ENCODE peak calls at places on chromosomes 11 and 22, in six cellular contexts. B is GM12878, G is K562, Z is A549, K is NB4, P is HepG2. C is an unnamed sample.

GRCh38 chr11:28871090-28871489 is 762.9 kb downstream of the METTL15 start:
- DNase-seq in K (no peak), B (no peak), Z (no peak), P (no peak), G (no peak), C (no peak)

GRCh38 chr22:37880668-37881440 is 25.2 kb upstream of the MICALL1 start:
- DNase-seq in B (no peak), K (no peak), Z (no peak), G (no peak), P (no peak), C (peak)

GRCh38 chr11:96388891-96389603 is 665 bp downstream of the CCDC82 start:
- DNase-seq in G (peak), Z (peak), B (peak), P (peak), K (no peak), C (peak)

GRCh38 chr11:126080206-126080941 is 17.7 kb upstream of the CDON start:
- DNase-seq in B (no peak), Z (peak), G (no peak), K (no peak), P (no peak), C (no peak)

GRCh38 chr11:128715691-128716153 is 21.9 kb downstream of the FLI1 start:
- DNase-seq in K (peak), Z (no peak), G (no peak), P (no peak), B (no peak), C (peak)

GRCh38 chr22:24427500-24428164 is at the start of gene ADORA2A:
- DNase-seq in P (no peak), G (no peak), K (peak), Z (no peak), B (peak), C (no peak)

GRCh38 chr11:133968300-133968699 is 11.5 kb upstream of the IGSF9B start:
- DNase-seq in P (no peak), B (no peak), Z (no peak), K (no peak), G (peak), C (no peak)

GRCh38 chr11:66720223-66720898 is 8.7 kb downstream of the SPTBN2 start:
- DNase-seq in K (peak), B (no peak), Z (peak), G (no peak), P (peak), C (peak)

GRCh38 chr22:49992921-49993648 is 19.5 kb downstream of the IL17REL start:
- DNase-seq in Z (peak), K (peak), P (peak), G (peak), B (no peak), C (peak)

GRCh38 chr11:88552377-88553029 is 215.0 kb upstream of the CTSC start:
- DNase-seq in P (peak), G (peak), Z (peak), K (peak), B (peak), C (no peak)

GRCh38 chr22:43266117-43266516 is 77.1 kb downstream of the SCUBE1 start:
- DNase-seq in P (no peak), Z (no peak), G (no peak), B (no peak), K (no peak), C (no peak)

GRCh38 chr11:124760205-124760652 is 1.9 kb downstream of the ESAM start:
- DNase-seq in K (no peak), Z (no peak), P (no peak), B (no peak), G (no peak), C (peak)

GRCh38 chr11:125498521-125498920 is 2.5 kb upstream of the FEZ1 start:
- DNase-seq in B (no peak), G (no peak), Z (no peak), K (no peak), P (no peak), C (no peak)

GRCh38 chr11:57379732-57380131 is 1.2 kb downstream of the PRG3 start:
- DNase-seq in Z (no peak), P (no peak), G (peak), B (no peak), K (peak), C (peak)

GRCh38 chr22:50435701-50436115 is 39.1 kb downstream of the SBF1 start:
- DNase-seq in G (no peak), P (no peak), B (no peak), K (no peak), Z (no peak), C (no peak)

GRCh38 chr11:34655335-34656008 is 34.6 kb downstream of the EHF start:
- DNase-seq in Z (no peak), G (no peak), P (peak), B (no peak), K (no peak), C (no peak)

GRCh38 chr11:34855021-34855753 is 61.0 kb downstream of the APIP start:
- DNase-seq in K (no peak), Z (no peak), G (no peak), P (no peak), B (no peak), C (no peak)

GRCh38 chr11:123543796-123544195 is 110.6 kb downstream of the SCN3B start:
- DNase-seq in P (no peak), B (no peak), K (peak), Z (no peak), G (no peak), C (peak)

GRCh38 chr22:17085277-17086091 is 684 bp downstream of the IL17RA start:
- DNase-seq in P (no peak), B (no peak), Z (no peak), G (peak), K (peak), C (no peak)

GRCh38 chr11:41720761-41721160 is 261.3 kb upstream of the LRRC4C start:
- DNase-seq in G (no peak), P (no peak), Z (no peak), B (no peak), K (no peak), C (no peak)

GRCh38 chr22:36356708-36357694 is 30.8 kb downstream of the MYH9 start:
- DNase-seq in P (no peak), K (peak), Z (no peak), B (no peak), G (no peak), C (no peak)

GRCh38 chr11:1931791-1932480 is 12.4 kb downstream of the TNNT3 start:
- DNase-seq in K (no peak), P (no peak), G (no peak), B (no peak), Z (no peak), C (no peak)

GRCh38 chr22:48760481-48761238 is 1067.0 kb downstream of the BRD1 start:
- DNase-seq in B (no peak), P (no peak), K (no peak), Z (no peak), G (no peak), C (no peak)

GRCh38 chr11:126589492-126589803 is 234.0 kb downstream of the ST3GAL4 start:
- DNase-seq in Z (no peak), G (no peak), P (no peak), B (no peak), K (no peak), C (no peak)

GRCh38 chr11:93895106-93895862 is 44.9 kb upstream of the VSTM5 start:
- DNase-seq in G (peak), B (no peak), K (peak), P (peak), Z (no peak), C (peak)

GRCh38 chr11:134634897-134635831 is 223.1 kb upstream of the B3GAT1 start:
- DNase-seq in G (no peak), K (peak), P (no peak), Z (no peak), B (no peak), C (no peak)

GRCh38 chr11:61961570-61962212 is 5.7 kb downstream of the FTH1 start:
- DNase-seq in B (no peak), K (no peak), Z (peak), P (peak), G (peak), C (no peak)

GRCh38 chr11:1194977-1195689 is 27.7 kb upstream of the MUC5B start:
- DNase-seq in G (no peak), Z (no peak), P (no peak), B (no peak), K (no peak), C (no peak)

GRCh38 chr22:24550028-24550901 is 4.7 kb downstream of the GUCD1 start:
- DNase-seq in B (no peak), G (no peak), P (peak), K (peak), Z (no peak), C (no peak)

GRCh38 chr11:72349616-72350218 is 84.6 kb downstream of the CLPB start:
- DNase-seq in B (no peak), Z (no peak), P (no peak), G (peak), K (peak), C (no peak)

GRCh38 chr22:44701824-44702478 is at the start of gene PRR5:
- DNase-seq in P (peak), B (no peak), K (peak), G (peak), Z (peak), C (peak)

GRCh38 chr22:39263626-39264025 is 18.8 kb upstream of the PDGFB start:
- DNase-seq in P (no peak), G (no peak), K (no peak), Z (no peak), B (no peak), C (no peak)

GRCh38 chr11:115222218-115222862 is 281.9 kb downstream of the CADM1 start:
- DNase-seq in Z (peak), P (peak), K (peak), B (peak), G (peak), C (peak)

GRCh38 chr11:128313931-128314330 is 273.4 kb downstream of the ETS1 start:
- DNase-seq in G (no peak), K (no peak), B (no peak), P (no peak), Z (no peak), C (peak)

GRCh38 chr22:25021976-25022711 is 69.6 kb downstream of the KIAA1671 start:
- DNase-seq in G (no peak), B (no peak), P (no peak), K (no peak), Z (no peak), C (no peak)

GRCh38 chr11:125091247-125091876 is 20.1 kb downstream of the TMEM218 start:
- DNase-seq in P (peak), Z (peak), G (peak), B (no peak), K (peak), C (peak)

GRCh38 chr11:122264121-122264520 is 148.1 kb upstream of the BLID start:
- DNase-seq in K (no peak), G (no peak), B (no peak), Z (no peak), P (no peak), C (no peak)

GRCh38 chr11:131910491-131911387 is 540.3 kb downstream of the NTM start:
- DNase-seq in G (no peak), B (no peak), Z (no peak), K (no peak), P (no peak), C (peak)

GRCh38 chr11:924406-925157 is 1.1 kb upstream of the AP2A2 start:
- DNase-seq in G (no peak), B (no peak), K (no peak), P (no peak), Z (no peak), C (no peak)

GRCh38 chr11:73399159-73400090 is 23.2 kb downstream of the RELT start:
- DNase-seq in K (peak), P (no peak), B (no peak), Z (no peak), G (no peak), C (peak)

DNA sequence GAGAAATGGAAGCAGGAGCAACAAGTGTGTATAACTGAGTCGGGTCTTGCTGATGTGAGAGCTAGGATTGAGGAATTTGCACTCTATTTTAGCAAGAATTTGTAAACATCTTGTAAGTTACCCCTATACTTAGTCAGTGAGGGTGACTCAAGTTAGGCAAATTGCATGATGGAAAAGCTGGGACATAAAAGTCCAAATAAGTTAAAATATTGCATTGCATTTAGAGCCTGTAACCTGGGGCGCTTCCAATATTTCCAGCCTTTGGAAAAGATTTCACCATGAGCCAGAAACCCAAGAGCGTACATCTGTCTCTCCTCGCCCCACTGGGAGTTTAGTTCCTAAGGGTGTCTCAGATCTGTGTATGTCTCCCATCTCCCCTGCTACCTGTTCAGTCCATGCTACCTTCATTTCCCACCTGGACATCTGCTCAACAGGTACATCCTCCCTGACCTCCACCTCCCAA is 37.0 kb upstream of the ACCSL start:
- DNase-seq in K (no peak), G (no peak), B (no peak), P (no peak), Z (no peak), C (no peak)
- TF ChIP-seq MYC in K (no peak), G (no peak), B (no peak), P (no peak), Z (no peak), C (no peak)

GRCh38 chr22:45994516-45995404 is 17.8 kb upstream of the WNT7B start:
- DNase-seq in Z (peak), P (no peak), G (peak), K (peak), B (no peak), C (peak)

GRCh38 chr22:45997775-45998637 is 21.0 kb upstream of the WNT7B start:
- DNase-seq in G (no peak), Z (no peak), K (no peak), B (no peak), P (no peak), C (no peak)

GRCh38 chr22:45997077-45997774 is 20.3 kb upstream of the WNT7B start:
- DNase-seq in G (no peak), K (peak), P (no peak), B (no peak), Z (no peak), C (peak)

GRCh38 chr22:45995405-45996101 is 18.6 kb upstream of the WNT7B start:
- DNase-seq in P (no peak), G (no peak), K (no peak), Z (no peak), B (no peak), C (no peak)

GRCh38 chr22:45996241-45997076 is 19.5 kb upstream of the WNT7B start:
- DNase-seq in Z (no peak), K (peak), B (no peak), G (no peak), P (no peak), C (peak)
- TF ChIP-seq MYC in Z (no peak), K (no peak), B (no peak), G (no peak), P (no peak), C (no peak)

GRCh38 chr11:68354181-68354872 is 41.9 kb downstream of the LRP5 start:
- DNase-seq in K (no peak), Z (peak), B (no peak), G (no peak), P (no peak), C (peak)
- TF ChIP-seq MYC in K (no peak), Z (no peak), B (no peak), G (no peak), P (no peak), C (no peak)

GRCh38 chr11:9840460-9841004 is 176.7 kb downstream of the SWAP70 start:
- DNase-seq in B (no peak), K (no peak), P (no peak), G (no peak), Z (no peak), C (no peak)

GRCh38 chr11:9838229-9838628 is 174.4 kb downstream of the SWAP70 start:
- DNase-seq in G (no peak), K (no peak), B (no peak), Z (no peak), P (no peak), C (no peak)

GRCh38 chr11:9839550-9839949 is 175.7 kb downstream of the SWAP70 start:
- DNase-seq in G (no peak), B (no peak), Z (no peak), K (no peak), P (no peak), C (no peak)

GRCh38 chr11:9842923-9843322 is 179.0 kb downstream of the SWAP70 start:
- DNase-seq in B (no peak), P (no peak), G (no peak), K (no peak), Z (no peak), C (no peak)

GRCh38 chr11:9838961-9839360 is 175.1 kb downstream of the SWAP70 start:
- DNase-seq in B (peak), K (no peak), Z (no peak), G (no peak), P (no peak), C (no peak)
- TF ChIP-seq MYC in B (no peak), K (no peak), Z (no peak), G (no peak), P (no peak), C (no peak)

GRCh38 chr11:69208190-69209037 is 52.7 kb downstream of the SMIM38 start:
- DNase-seq in G (no peak), K (no peak), Z (no peak), P (no peak), B (no peak), C (no peak)
- TF ChIP-seq MYC in G (no peak), K (no peak), Z (no peak), P (no peak), B (no peak), C (no peak)

DNA sequence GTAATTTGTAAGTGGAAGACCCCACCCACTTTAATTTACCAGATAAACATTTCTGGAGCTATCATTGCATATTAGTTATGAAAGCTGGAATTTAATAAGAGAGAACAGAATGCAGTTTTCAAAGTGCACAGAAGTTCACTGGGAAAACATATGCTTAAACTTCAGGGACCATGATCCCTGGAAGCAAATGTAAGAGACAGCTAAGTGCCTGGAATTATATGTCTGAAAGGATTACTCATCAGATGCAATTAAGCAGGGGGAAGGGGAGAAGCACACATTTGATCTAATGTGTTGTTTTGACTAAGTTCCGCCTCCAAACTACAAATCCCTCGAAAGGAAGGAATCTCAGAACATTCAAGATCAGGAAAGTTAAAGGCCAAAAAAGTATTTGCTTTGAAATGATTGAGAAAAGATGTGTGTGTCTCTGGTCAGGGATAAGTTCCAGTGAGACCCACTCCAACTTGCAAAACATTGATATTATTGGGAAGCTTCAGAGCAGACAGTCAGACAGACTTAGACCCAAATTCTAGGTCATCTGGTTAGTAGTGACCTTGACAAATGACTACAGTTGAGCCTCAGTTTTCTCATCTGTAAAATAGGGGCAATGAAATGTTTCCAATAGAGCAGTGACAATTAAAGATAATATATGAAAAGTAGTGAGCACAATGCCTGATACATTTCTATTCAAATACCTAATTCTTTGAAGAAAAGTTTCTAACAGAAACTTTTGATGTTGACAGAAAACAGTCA is 147.6 kb downstream of the ME3 start:
- DNase-seq in K (no peak), Z (peak), P (peak), G (no peak), B (no peak), C (peak)
- TF ChIP-seq MYC in K (no peak), Z (no peak), P (no peak), G (no peak), B (no peak), C (no peak)

DNA sequence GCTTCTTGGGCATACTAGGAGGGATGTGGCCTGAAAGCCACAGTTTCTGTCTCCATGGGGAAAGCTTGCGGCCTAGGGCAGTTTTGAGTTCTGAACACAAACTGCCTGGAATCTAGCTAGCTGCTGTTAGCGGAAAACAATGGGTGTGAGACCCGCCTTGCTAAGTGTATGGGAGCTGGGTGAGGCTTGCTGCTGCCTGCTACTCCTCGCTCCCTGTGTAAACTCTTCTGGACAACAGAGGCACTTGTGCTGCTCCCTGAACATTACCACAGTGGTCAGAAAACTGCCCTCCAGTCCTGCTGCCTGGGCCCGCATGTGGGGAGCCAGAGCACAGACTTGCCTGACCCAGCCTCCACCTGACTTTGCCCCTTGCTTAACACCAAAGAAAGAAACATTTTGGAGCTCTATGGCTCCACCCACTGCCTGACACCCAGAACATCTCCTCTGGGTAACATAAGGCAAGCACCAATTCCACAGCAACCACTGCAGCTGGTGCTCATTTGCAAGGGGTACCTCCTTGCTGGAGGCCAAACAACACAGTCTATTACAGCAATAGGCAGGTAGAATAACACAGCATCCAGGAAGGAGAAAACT is 766.3 kb upstream of the RAG2 start:
- DNase-seq in Z (no peak), B (no peak), K (peak), P (no peak), G (no peak), C (no peak)
- TF ChIP-seq MYC in Z (no peak), B (no peak), K (no peak), P (no peak), G (no peak), C (no peak)

DNA sequence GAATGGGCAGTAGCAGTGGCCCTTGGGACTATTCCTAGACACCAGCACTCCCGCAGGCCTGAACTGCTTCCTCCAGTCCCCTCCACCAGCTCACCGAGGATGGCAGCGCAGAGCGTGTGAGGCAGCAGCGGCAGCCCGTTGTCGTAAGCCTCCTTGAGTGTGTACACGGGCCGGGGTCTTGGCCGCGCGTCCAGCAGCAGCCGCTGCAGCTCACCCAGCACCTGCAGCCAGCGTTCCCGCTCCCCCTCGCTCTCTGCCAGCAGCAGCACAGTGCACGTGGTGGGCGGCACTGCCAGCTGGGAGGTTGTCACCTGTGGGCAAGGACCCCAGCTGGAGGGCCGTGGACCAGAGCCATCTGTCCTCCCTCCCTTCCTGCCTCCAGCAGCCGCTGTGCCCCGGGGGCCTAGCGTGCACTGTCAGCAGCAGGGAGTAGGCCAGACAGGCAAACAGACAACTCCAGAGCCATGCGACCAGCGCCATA is 13.0 kb downstream of the CDC42BPG start:
- DNase-seq in B (no peak), P (no peak), Z (no peak), G (no peak), K (no peak), C (no peak)
- TF ChIP-seq MYC in B (no peak), P (no peak), Z (no peak), G (no peak), K (no peak), C (no peak)